ENCODE peak calls at places on chromosomes 2 and 18, in eight cellular contexts. Z is activated T-helper 9 cell treated with anti-CD3 and anti-CD28 coated beads, Interleukin-2, amount 50 U/mL, for 16 hours; D is NCI-H748 treated with DMSO at 0.1 percent for 48 hours; P is RCC 7860; T is EL; J is left kidney; C is T-cell; B is stimulated activated CD8-positive, alpha-beta memory T cell treated with anti-CD3 and anti-CD28 coated beads, Interleukin-4, amount 100 ng/mL, for 4 hours. M is an unnamed sample.

GRCh38 chr18:63267990-63268721 is 51.4 kb downstream of the BCL2 start:
- DNase-seq in B (no peak), Z (no peak), D (no peak), T (no peak), J (peak), P (peak), C (no peak), M (no peak)

GRCh38 chr2:11870584-11870983 is 124.2 kb downstream of the LPIN1 start:
- DNase-seq in B (no peak), C (no peak), J (no peak), P (no peak), T (no peak), D (no peak), Z (no peak), M (no peak)

GRCh38 chr2:9332136-9332852 is 91.0 kb downstream of the ITGB1BP1 start:
- DNase-seq in J (no peak), Z (no peak), T (no peak), D (no peak), P (no peak), B (no peak), C (no peak), M (no peak)

GRCh38 chr18:811192-812122 is 585 bp downstream of the YES1 start:
- DNase-seq in D (no peak), J (peak), T (peak), B (no peak), P (no peak), Z (no peak), C (no peak), M (no peak)

GRCh38 chr2:240650254-240650965 is 25.1 kb downstream of the GPR35 start:
- DNase-seq in T (no peak), P (no peak), D (no peak), C (no peak), Z (no peak), B (no peak), J (no peak), M (no peak)

GRCh38 chr18:30485078-30485477 is 557.5 kb downstream of the DSC3 start:
- DNase-seq in D (no peak), Z (no peak), J (no peak), P (no peak), B (no peak), T (no peak), C (no peak), M (no peak)

GRCh38 chr2:227349989-227350648 is 25.1 kb downstream of the MFF start:
- DNase-seq in T (no peak), D (no peak), C (no peak), P (no peak), B (no peak), J (no peak), Z (no peak), M (no peak)

GRCh38 chr2:234130734-234131133 is 80.2 kb downstream of the SPP2 start:
- DNase-seq in Z (no peak), B (no peak), J (peak), T (no peak), D (no peak), P (no peak), C (no peak), M (no peak)

GRCh38 chr2:166384774-166385173 is 9.0 kb upstream of the SCN9A start:
- DNase-seq in D (peak), J (peak), B (no peak), P (peak), T (peak), C (no peak), Z (no peak), M (no peak)